ENCODE peak calls at places on chromosomes 11 and 22, in four cellular contexts. P is CD8-positive, alpha-beta T cell; J is A549; Z is heart right ventricle. E is an unnamed sample. For H3K4me1, the result is how much of the 10 kb centered on the place peaks cover.

GRCh38 chr11:130315354-130315970 is 745 bp upstream of the ZBTB44 start:
- DNase-seq in P (peak), J (no peak), Z (peak), E (peak)

GRCh38 chr11:84788220-84788619 is 838.9 kb downstream of the DLG2 start:
- DNase-seq in P (no peak), J (no peak), Z (no peak), E (no peak)

GRCh38 chr22:50456026-50456425 is 18.8 kb downstream of the SBF1 start:
- DNase-seq in J (no peak), Z (no peak), P (no peak), E (no peak)

GRCh38 chr11:121665211-121665838 is 212.6 kb upstream of the SORL1-AS1 start:
- DNase-seq in J (no peak), P (no peak), Z (no peak), E (no peak)

GRCh38 chr11:18834754-18835466 is 43.3 kb upstream of the PTPN5 start:
- DNase-seq in J (no peak), P (no peak), Z (no peak), E (no peak)

GRCh38 chr11:32090774-32091370 is at the start of gene RCN1:
- DNase-seq in Z (peak), P (peak), J (peak), E (peak)

GRCh38 chr22:42664976-42665831 is 16.0 kb upstream of the CYB5R3 start:
- DNase-seq in J (no peak), Z (no peak), P (no peak), E (peak)

GRCh38 chr11:33984682-33985389 is 66.7 kb upstream of the CAPRIN1 start:
- DNase-seq in Z (no peak), P (no peak), J (no peak), E (no peak)

GRCh38 chr11:69238562-69239319 is 55.2 kb upstream of the MYEOV start:
- DNase-seq in J (no peak), Z (peak), P (no peak), E (peak)

GRCh38 chr22:20507253-20508066 is at the start of gene MED15:
- DNase-seq in Z (peak), P (peak), J (peak), E (peak)

GRCh38 chr22:32545801-32546200 is 71.2 kb downstream of the FBXO7 start:
- DNase-seq in Z (no peak), J (no peak), P (no peak), E (no peak)

GRCh38 chr11:46285594-46286033 is 8.2 kb downstream of the CREB3L1 start:
- DNase-seq in Z (peak), J (no peak), P (no peak), E (no peak)

GRCh38 chr11:122317337-122317736 is 201.3 kb upstream of the BLID start:
- DNase-seq in P (no peak), J (no peak), Z (no peak), E (no peak)

GRCh38 chr11:71252434-71252781 is at the start of gene SHANK2:
- DNase-seq in P (no peak), J (no peak), Z (no peak), E (peak)

GRCh38 chr11:72844356-72844755 is 30.1 kb downstream of the ATG16L2 start:
- DNase-seq in J (no peak), Z (peak), P (no peak), E (no peak)

GRCh38 chr11:110431212-110432073 is 1.7 kb downstream of the FDX1 start:
- DNase-seq in Z (no peak), J (no peak), P (no peak), E (no peak)

GRCh38 chr22:29689872-29690213 is 30.0 kb upstream of the CABP7 start:
- DNase-seq in J (peak), P (peak), Z (peak), E (no peak)

GRCh38 chr22:49086606-49087157 is 741.0 kb downstream of the BRD1 start:
- DNase-seq in Z (no peak), P (no peak), J (no peak), E (no peak)

GRCh38 chr22:29320546-29320945 is 5.0 kb upstream of the RASL10A start:
- DNase-seq in J (no peak), P (no peak), Z (no peak), E (no peak)

GRCh38 chr11:35180311-35181233 is 41.6 kb downstream of the CD44 start:
- DNase-seq in P (no peak), J (no peak), Z (no peak), E (no peak)

GRCh38 chr11:43927925-43928707 is 14.3 kb upstream of the C11orf96 start:
- DNase-seq in P (no peak), Z (no peak), J (no peak), E (no peak)

GRCh38 chr11:12680940-12681258 is 6.7 kb downstream of the TEAD1 start:
- DNase-seq in P (no peak), J (no peak), Z (no peak), E (no peak)
- H3K4me1 ChIP-seq in P (under half), J (half or more), Z (half or more), E (under half)

GRCh38 chr11:64150051-64150450 is 15.9 kb downstream of the MACROD1 start:
- DNase-seq in Z (no peak), P (no peak), J (no peak), E (no peak)
- H3K4me1 ChIP-seq in Z (half or more), P (under half), J (under half), E (under half)

GRCh38 chr22:39254789-39255298 is 10.1 kb upstream of the PDGFB start:
- DNase-seq in Z (peak), J (peak), P (peak), E (no peak)
- H3K4me1 ChIP-seq in Z (half or more), J (under half), P (under half), E (under half)

GRCh38 chr22:26486394-26486793 is 2.7 kb downstream of the SRRD start:
- DNase-seq in P (no peak), J (no peak), Z (no peak), E (no peak)
- H3K4me1 ChIP-seq in P (under half), J (under half), Z (under half), E (under half)

GRCh38 chr11:63564785-63565350 is 1.7 kb upstream of the PLAAT2 start:
- DNase-seq in J (peak), P (no peak), Z (no peak), E (peak)

GRCh38 chr11:63564056-63564784 is 1.0 kb upstream of the PLAAT2 start:
- DNase-seq in Z (no peak), J (no peak), P (no peak), E (peak)

GRCh38 chr11:63563201-63564055 is at the start of gene PLAAT2:
- DNase-seq in Z (no peak), P (no peak), J (no peak), E (peak)

GRCh38 chr11:63567044-63567840 is 4.1 kb upstream of the PLAAT2 start:
- DNase-seq in P (peak), J (peak), Z (peak), E (peak)

GRCh38 chr11:63565728-63566127 is 2.5 kb upstream of the PLAAT2 start:
- DNase-seq in Z (no peak), J (no peak), P (no peak), E (no peak)
- H3K4me1 ChIP-seq in Z (under half), J (under half), P (under half), E (under half)

E was measured in breast epithelium.